ENCODE peak calls at places on chromosomes 12 and 14, in four cellular contexts. One of them, this sample, is unnamed.

GRCh38 chr12:131491155-131491554 is 219.7 kb upstream of the SFSWAP start:
- DNase-seq in K562: no peak
- DNase-seq in SK-N-SH: peak
- DNase-seq in HepG2: no peak
- DNase-seq in this sample: no peak

GRCh38 chr12:132488127-132489077 is 1.5 kb upstream of the FBRSL1 start:
- DNase-seq in K562: no peak
- DNase-seq in SK-N-SH: no peak
- DNase-seq in HepG2: no peak
- DNase-seq in this sample: no peak

GRCh38 chr12:229441-230191 is 15.7 kb upstream of the SLC6A12 start:
- DNase-seq in K562: no peak
- DNase-seq in SK-N-SH: no peak
- DNase-seq in HepG2: no peak
- DNase-seq in this sample: no peak

GRCh38 chr12:131242741-131243496 is 289.2 kb downstream of the ADGRD1 start:
- DNase-seq in K562: peak
- DNase-seq in SK-N-SH: peak
- DNase-seq in HepG2: no peak
- DNase-seq in this sample: peak

GRCh38 chr14:104441275-104442106 is 138.1 kb upstream of the C14orf180 start:
- DNase-seq in K562: no peak
- DNase-seq in SK-N-SH: peak
- DNase-seq in HepG2: no peak
- DNase-seq in this sample: no peak

GRCh38 chr12:43288666-43289065 is 263.3 kb downstream of the ADAMTS20 start:
- DNase-seq in K562: no peak
- DNase-seq in SK-N-SH: no peak
- DNase-seq in HepG2: no peak
- DNase-seq in this sample: no peak

GRCh38 chr12:97716356-97716755 is 253.8 kb downstream of the RMST start:
- DNase-seq in K562: no peak
- DNase-seq in SK-N-SH: peak
- DNase-seq in HepG2: peak
- DNase-seq in this sample: no peak

GRCh38 chr12:77488041-77488620 is 342.6 kb upstream of the NAV3 start:
- DNase-seq in K562: no peak
- DNase-seq in SK-N-SH: no peak
- DNase-seq in HepG2: no peak
- DNase-seq in this sample: no peak

GRCh38 chr14:34098045-34098984 is 147.4 kb upstream of the EGLN3 start:
- DNase-seq in K562: peak
- DNase-seq in SK-N-SH: peak
- DNase-seq in HepG2: peak
- DNase-seq in this sample: peak

GRCh38 chr12:49093746-49094103 is 876 bp downstream of the DHH start:
- DNase-seq in K562: no peak
- DNase-seq in SK-N-SH: peak
- DNase-seq in HepG2: no peak
- DNase-seq in this sample: no peak

GRCh38 chr12:42086021-42086420 is 58.7 kb downstream of the GXYLT1 start:
- DNase-seq in K562: no peak
- DNase-seq in SK-N-SH: no peak
- DNase-seq in HepG2: no peak
- DNase-seq in this sample: no peak

GRCh38 chr14:51442513-51443175 is 202.6 kb downstream of the TMX1 start:
- DNase-seq in K562: no peak
- DNase-seq in SK-N-SH: no peak
- DNase-seq in HepG2: no peak
- DNase-seq in this sample: no peak

GRCh38 chr12:6917491-6918231 is 3.3 kb downstream of the ENO2 start:
- DNase-seq in K562: no peak
- DNase-seq in SK-N-SH: no peak
- DNase-seq in HepG2: no peak
- DNase-seq in this sample: no peak

GRCh38 chr12:112979281-112979680 is 962 bp downstream of the OAS2 start:
- DNase-seq in K562: no peak
- DNase-seq in SK-N-SH: no peak
- DNase-seq in HepG2: no peak
- DNase-seq in this sample: no peak

GRCh38 chr14:105492051-105492965 is 1.3 kb downstream of the TEDC1 start:
- DNase-seq in K562: no peak
- DNase-seq in SK-N-SH: no peak
- DNase-seq in HepG2: no peak
- DNase-seq in this sample: no peak

DNA sequence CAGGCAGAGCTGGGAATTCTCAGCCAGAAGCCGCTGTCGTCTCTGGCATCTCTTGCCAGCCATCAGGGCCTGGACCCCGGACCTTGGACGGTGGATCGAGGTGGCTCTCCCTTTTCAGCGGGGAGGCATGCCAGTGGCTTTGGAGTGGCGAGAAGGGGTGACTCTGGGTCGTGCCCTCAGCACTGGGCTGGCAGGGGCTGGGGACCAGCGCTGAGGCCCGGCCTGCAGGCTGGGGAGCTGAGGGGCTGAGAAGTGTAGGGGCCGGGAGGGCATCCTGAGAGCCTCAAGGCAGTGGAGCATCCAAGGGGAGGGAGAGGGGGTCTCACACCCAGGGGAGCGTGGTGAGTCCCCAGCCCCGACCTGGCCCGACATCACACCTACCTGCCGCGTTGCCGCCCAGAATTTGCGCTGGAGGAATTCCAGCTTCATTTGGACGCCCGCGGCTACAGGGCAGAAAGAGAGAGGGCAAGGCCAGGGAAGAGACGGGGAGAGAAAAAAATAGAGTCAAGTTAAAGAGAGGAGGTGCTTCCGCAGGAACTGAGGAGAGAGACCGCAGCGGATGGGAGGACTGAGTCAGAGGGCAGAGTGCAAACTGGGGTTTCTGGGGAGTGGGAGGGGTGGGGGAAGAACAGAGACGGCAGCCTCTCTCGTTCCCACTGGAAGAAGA is 9.0 kb upstream of the LRTM2 start:
- DNase-seq in K562: no peak
- DNase-seq in SK-N-SH: no peak
- DNase-seq in HepG2: peak
- DNase-seq in this sample: no peak
- TF ChIP-seq ELF1 in K562: no peak
- TF ChIP-seq ELF1 in SK-N-SH: no peak
- TF ChIP-seq ELF1 in HepG2: no peak
- TF ChIP-seq ELF1 in this sample: no peak

DNA sequence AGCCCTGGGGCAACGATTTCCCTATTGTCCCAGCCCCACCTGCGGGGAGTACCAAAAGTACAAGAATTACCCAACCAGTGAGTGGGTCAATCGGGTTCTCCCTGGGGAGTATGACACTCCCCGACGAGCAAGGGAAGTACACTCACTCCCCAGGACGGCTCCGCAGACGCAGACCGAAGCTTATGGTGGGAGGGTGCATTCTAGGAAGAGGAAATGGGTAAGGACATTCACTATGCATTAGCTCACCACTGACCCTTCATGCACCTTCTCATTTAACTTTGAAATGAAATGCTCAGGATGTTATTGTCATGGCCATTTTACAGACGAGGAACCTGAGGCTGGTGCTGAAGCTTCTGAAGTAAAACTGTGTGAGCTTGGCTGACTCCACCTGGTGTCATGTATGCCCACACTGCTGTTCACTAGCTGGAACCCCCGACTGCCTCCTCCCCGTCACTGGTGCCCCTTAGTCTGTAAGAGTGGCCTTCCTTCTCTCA is 45.8 kb upstream of the TMED10 start:
- DNase-seq in K562: no peak
- DNase-seq in SK-N-SH: no peak
- DNase-seq in HepG2: no peak
- DNase-seq in this sample: no peak
- TF ChIP-seq ELF1 in K562: no peak
- TF ChIP-seq ELF1 in SK-N-SH: no peak
- TF ChIP-seq ELF1 in HepG2: no peak
- TF ChIP-seq ELF1 in this sample: no peak

DNA sequence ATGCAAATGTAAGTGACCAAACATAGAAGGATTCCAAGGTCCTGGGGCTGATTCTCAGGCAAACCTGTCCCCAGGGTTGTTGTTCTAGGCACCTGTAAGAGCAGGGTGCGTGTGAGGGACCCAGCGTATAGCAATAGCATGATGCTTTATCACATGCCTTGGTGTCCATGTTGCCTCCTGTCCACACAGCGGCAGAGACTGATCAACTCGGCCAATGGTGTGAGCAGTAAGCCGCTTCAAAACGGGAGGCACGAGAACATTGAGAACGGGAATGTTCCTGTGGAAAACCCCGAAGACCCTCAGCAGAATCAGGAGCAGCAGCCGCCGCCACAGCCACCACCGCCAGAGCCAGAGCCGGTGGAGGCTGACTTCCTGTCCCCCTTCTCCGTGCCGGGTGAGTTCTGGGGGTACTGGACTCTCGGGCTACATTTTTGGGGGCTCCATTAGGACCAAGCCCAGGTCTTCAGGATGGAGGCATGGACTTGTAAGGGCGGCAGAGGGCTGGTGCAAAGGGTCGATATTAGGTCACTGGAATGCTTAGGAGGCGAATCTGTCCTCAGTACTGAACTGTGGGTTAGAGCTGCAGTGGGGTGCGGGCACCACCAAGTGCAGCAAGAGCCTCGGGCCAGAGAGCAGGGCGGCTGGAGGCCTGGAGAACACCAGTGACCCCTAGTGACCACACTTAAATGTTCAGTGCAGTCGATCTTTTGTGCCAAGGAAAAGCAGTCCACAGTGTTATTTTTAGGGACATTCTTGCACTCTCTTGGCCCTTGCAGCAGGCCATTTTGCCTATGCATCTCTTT is 57.2 kb upstream of the RIN3 start:
- DNase-seq in K562: peak
- DNase-seq in SK-N-SH: peak
- DNase-seq in HepG2: peak
- DNase-seq in this sample: peak
- TF ChIP-seq ELF1 in K562: no peak
- TF ChIP-seq ELF1 in SK-N-SH: no peak
- TF ChIP-seq ELF1 in HepG2: no peak
- TF ChIP-seq ELF1 in this sample: no peak

DNA sequence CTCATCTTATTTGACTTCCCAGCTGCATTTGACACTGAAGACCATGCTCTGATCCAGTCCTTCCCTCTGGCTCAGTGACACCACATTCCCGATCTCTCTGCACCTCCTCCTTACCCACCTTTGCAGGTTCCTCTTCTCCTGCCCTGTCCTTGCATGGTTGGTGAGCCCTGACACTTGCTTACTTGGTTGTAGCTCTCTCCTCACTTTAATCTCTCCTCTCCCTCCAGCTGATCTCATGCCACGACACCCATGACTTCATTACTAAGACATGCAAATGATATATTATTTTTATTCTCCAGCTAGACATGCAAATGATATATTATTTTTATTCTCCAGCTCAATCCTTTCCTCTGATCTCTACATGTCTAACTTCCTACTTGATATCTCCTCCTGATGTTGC is at the start of gene SERPINA9:
- DNase-seq in K562: no peak
- DNase-seq in SK-N-SH: no peak
- DNase-seq in HepG2: no peak
- DNase-seq in this sample: no peak
- TF ChIP-seq ELF1 in K562: no peak
- TF ChIP-seq ELF1 in SK-N-SH: no peak
- TF ChIP-seq ELF1 in HepG2: no peak
- TF ChIP-seq ELF1 in this sample: no peak

DNA sequence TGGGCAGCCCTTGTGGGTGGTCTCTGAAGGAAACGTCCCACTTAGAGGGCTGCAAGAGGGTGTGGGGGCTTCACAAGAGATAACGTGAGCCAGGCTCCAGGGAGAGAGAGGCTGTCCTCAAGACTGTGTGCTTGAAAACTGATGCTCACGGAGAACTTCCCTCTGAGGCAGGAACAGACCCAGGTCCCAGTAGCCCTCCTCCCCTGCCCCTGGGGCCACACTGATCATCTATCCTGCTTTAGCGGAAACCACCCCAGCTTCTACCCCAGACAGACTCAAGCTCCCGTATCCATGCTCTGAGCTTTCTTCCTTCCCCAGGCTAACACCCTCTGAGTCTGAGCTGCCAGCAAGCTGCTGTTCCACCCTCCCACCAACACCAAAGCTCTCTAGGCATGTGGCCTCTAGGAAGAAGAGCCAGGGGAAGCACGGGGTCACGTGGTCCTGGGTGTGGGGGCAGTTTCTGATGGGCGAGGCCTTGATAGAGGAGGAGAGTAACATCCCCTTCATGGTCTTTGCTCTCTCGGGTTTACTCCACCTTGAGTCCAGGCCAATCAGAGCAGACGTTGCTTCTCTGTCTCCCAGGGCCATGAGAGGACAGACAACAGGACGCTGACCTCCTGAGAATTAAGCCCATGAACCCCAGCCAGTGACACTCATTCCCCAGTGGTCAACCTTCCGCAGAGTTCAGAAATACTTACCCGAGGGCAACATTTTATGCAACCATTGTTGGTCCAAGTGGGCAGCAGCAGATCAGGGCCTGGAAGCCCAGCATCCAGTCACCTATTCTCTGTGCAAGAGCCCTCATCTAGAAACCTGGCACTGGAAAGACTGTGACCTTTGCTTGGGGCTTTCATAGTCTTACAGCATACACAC is 1.3 kb downstream of the PCK2 start:
- DNase-seq in K562: peak
- DNase-seq in SK-N-SH: peak
- DNase-seq in HepG2: peak
- DNase-seq in this sample: no peak
- TF ChIP-seq ELF1 in K562: no peak
- TF ChIP-seq ELF1 in SK-N-SH: no peak
- TF ChIP-seq ELF1 in HepG2: peak
- TF ChIP-seq ELF1 in this sample: no peak

This sample was measured in HCT116.